ENCODE peak calls at places on chromosomes 4 and X, in ten cellular contexts. Z is IMR-90; F is activated CD8-positive, alpha-beta T cell treated with anti-CD3 and anti-CD28 coated beads, Interleukin-2, amount 10 ng/mL, durations not matched to agents 7 days and 5 days; G is mesendoderm; L is right atrium auricular region; M is NCI-H146; E is left ventricle myocardium superior; H is fibroblast of the aortic adventitia; J is astrocyte of the cerebellum; W is NCI-H1048. C is an unnamed sample.

GRCh38 chrX:53476371-53476770 is 42.2 kb upstream of the HSD17B10 start:
- DNase-seq in M (no peak), G (no peak), Z (peak), L (no peak), J (no peak), W (no peak), H (peak), F (no peak), E (no peak), C (no peak)

GRCh38 chrX:74420194-74421035 is 878 bp upstream of the SLC16A2 start:
- DNase-seq in H (peak), F (peak), E (peak), L (peak), Z (peak), J (peak), M (peak), G (peak), W (no peak), C (no peak)

GRCh38 chr4:18571252-18571885 is 549.8 kb upstream of the LCORL start:
- DNase-seq in Z (no peak), W (no peak), J (no peak), G (no peak), E (no peak), L (no peak), H (no peak), M (peak), F (no peak), C (no peak)

GRCh38 chr4:56699537-56699936 is 18.4 kb upstream of the HOPX start:
- DNase-seq in L (no peak), F (no peak), M (no peak), G (no peak), H (no peak), W (no peak), E (no peak), J (no peak), Z (no peak), C (no peak)

GRCh38 chr4:140195806-140196205 is 41.8 kb upstream of the MAML3 start:
- DNase-seq in W (no peak), H (no peak), L (no peak), G (peak), Z (no peak), J (no peak), F (no peak), E (no peak), M (no peak), C (no peak)

GRCh38 chrX:73398185-73398914 is 48.5 kb upstream of the CDX4 start:
- DNase-seq in L (no peak), W (no peak), F (no peak), G (no peak), E (no peak), H (no peak), M (no peak), J (no peak), Z (no peak), C (no peak)

GRCh38 chr4:124879195-124879594 is 166.7 kb upstream of the ANKRD50 start:
- DNase-seq in Z (no peak), G (peak), E (no peak), M (no peak), J (no peak), F (no peak), L (no peak), H (no peak), W (no peak), C (no peak)

GRCh38 chr4:152310223-152310622 is 225.7 kb downstream of the FBXW7 start:
- DNase-seq in J (peak), F (no peak), G (peak), H (no peak), W (peak), M (no peak), E (no peak), Z (peak), L (no peak), C (no peak)

GRCh38 chr4:120466429-120466828 is 399.8 kb upstream of the MAD2L1 start:
- DNase-seq in E (no peak), H (no peak), F (no peak), G (peak), W (no peak), Z (no peak), L (no peak), J (no peak), M (no peak), C (no peak)

GRCh38 chr4:26692014-26692726 is 108.3 kb downstream of the TBC1D19 start:
- DNase-seq in G (peak), H (peak), Z (peak), E (no peak), L (no peak), J (no peak), F (no peak), M (no peak), W (no peak), C (no peak)

GRCh38 chr4:156945532-156945931 is 26.1 kb downstream of the PDGFC start:
- DNase-seq in Z (no peak), J (no peak), W (no peak), M (no peak), L (no peak), G (no peak), H (no peak), E (no peak), F (no peak), C (no peak)

GRCh38 chr4:32472918-32473317 is 1752.7 kb downstream of the PCDH7 start:
- DNase-seq in H (no peak), G (peak), L (no peak), M (no peak), W (no peak), Z (no peak), F (no peak), J (no peak), E (no peak), C (no peak)

GRCh38 chrX:23434356-23434884 is 99.8 kb downstream of the PTCHD1 start:
- DNase-seq in Z (peak), J (peak), L (peak), E (peak), W (no peak), M (no peak), H (peak), F (no peak), G (no peak), C (no peak)

GRCh38 chr4:169619518-169619957 is 840 bp upstream of the CLCN3 start:
- DNase-seq in H (peak), L (no peak), M (peak), W (peak), F (peak), Z (peak), G (peak), E (no peak), J (no peak), C (no peak)

GRCh38 chrX:22060451-22060940 is 28.4 kb downstream of the PHEX start:
- DNase-seq in E (no peak), Z (peak), W (no peak), H (peak), M (no peak), F (peak), L (no peak), J (no peak), G (no peak), C (no peak)

GRCh38 chrX:103730746-103731508 is 20.2 kb downstream of the TMEM31 start:
- DNase-seq in G (peak), F (no peak), W (no peak), J (peak), M (peak), Z (peak), E (no peak), L (peak), H (peak), C (no peak)

GRCh38 chr4:172802041-172802440 is 366.6 kb upstream of the GALNT7 start:
- DNase-seq in E (no peak), F (no peak), M (no peak), G (no peak), L (no peak), W (no peak), Z (no peak), J (no peak), H (no peak), C (no peak)

GRCh38 chr4:17092990-17093880 is 194.8 kb upstream of the LDB2 start:
- DNase-seq in W (no peak), G (no peak), J (no peak), Z (no peak), F (no peak), L (no peak), E (no peak), M (no peak), H (no peak), C (no peak)

GRCh38 chr4:38366451-38366850 is 297.5 kb upstream of the KLF3 start:
- DNase-seq in Z (no peak), W (no peak), L (peak), G (no peak), M (no peak), H (peak), J (peak), F (no peak), E (peak), C (no peak)

GRCh38 chr4:109735566-109736454 is 5.9 kb upstream of the PLA2G12A start:
- DNase-seq in G (no peak), W (no peak), H (peak), E (no peak), J (no peak), F (no peak), M (no peak), L (no peak), Z (peak), C (no peak)

GRCh38 chr4:6192245-6192644 is 8.1 kb downstream of the JAKMIP1 start:
- DNase-seq in Z (no peak), L (no peak), E (no peak), W (no peak), F (no peak), J (no peak), G (peak), H (no peak), M (no peak), C (no peak)

GRCh38 chr4:56460085-56460484 is 7.3 kb upstream of the SRP72 start:
- DNase-seq in J (no peak), E (no peak), Z (no peak), F (no peak), L (no peak), W (no peak), H (no peak), G (no peak), M (no peak), C (no peak)

C was measured in vagina.